ENCODE peak calls at places on chromosomes 13 and 19, in seven cellular contexts. B is GM12878, E is K562, L is HCT116, M is SK-N-SH, P is H1, T is HepG2. S is an unnamed sample.

GRCh38 chr13:49859568-49859967 is 67.1 kb upstream of the KPNA3 start:
- DNase-seq in B (no peak), E (no peak), L (peak; percentile 60), M (no peak), P (no peak), T (peak; percentile 72), S (peak; percentile 32)

GRCh38 chr13:94481966-94482365 is 2.5 kb upstream of the DCT start:
- DNase-seq in B (no peak), E (no peak), L (no peak), M (no peak), P (no peak), T (peak; percentile 10), S (no peak)

GRCh38 chr19:13189600-13189999 is 39.4 kb downstream of the IER2 start:
- DNase-seq in B (no peak), E (no peak), L (no peak), M (no peak), P (no peak), T (peak; percentile 40), S (no peak)

GRCh38 chr13:93361703-93362102 is 135.1 kb downstream of the GPC6 start:
- DNase-seq in B (no peak), E (peak; percentile 26), L (no peak), M (no peak), P (no peak), T (peak; percentile 73), S (no peak)

GRCh38 chr13:49220035-49220855 is at the start of gene MLNR:
- DNase-seq in B (no peak), E (peak; percentile 42), L (no peak), M (peak; percentile 86), P (peak; percentile 81), T (peak; percentile 39), S (peak; percentile 68)

GRCh38 chr13:30844548-30845296 is 61.3 kb upstream of the MEDAG start:
- DNase-seq in B (no peak), E (no peak), L (no peak), M (no peak), P (no peak), T (no peak), S (no peak)

GRCh38 chr13:74978596-74978995 is 503.4 kb downstream of the TBC1D4 start:
- DNase-seq in B (no peak), E (no peak), L (no peak), M (no peak), P (no peak), T (no peak), S (no peak)

GRCh38 chr19:21947775-21948174 is 63.0 kb downstream of the ZNF208 start:
- DNase-seq in B (no peak), E (peak; percentile 8), L (peak; percentile 4), M (peak; percentile 2), P (peak; percentile 41), T (no peak), S (no peak)

GRCh38 chr19:50835103-50835784 is 1.9 kb upstream of the KLK15 start:
- DNase-seq in B (no peak), E (no peak), L (no peak), M (peak; percentile 54), P (no peak), T (no peak), S (no peak)

GRCh38 chr13:63517376-63517775 is 2101.7 kb upstream of the PCDH20 start:
- DNase-seq in B (no peak), E (no peak), L (no peak), M (no peak), P (no peak), T (no peak), S (no peak)

GRCh38 chr19:681029-681626 is 4.9 kb downstream of the FSTL3 start:
- DNase-seq in B (no peak), E (peak; percentile 93), L (no peak), M (peak; percentile 97), P (no peak), T (no peak), S (no peak)

GRCh38 chr19:524062-524674 is 7.4 kb upstream of the CDC34 start:
- DNase-seq in B (no peak), E (no peak), L (no peak), M (peak; percentile 75), P (no peak), T (peak; percentile 80), S (no peak)

GRCh38 chr19:4454952-4455738 is 2.4 kb downstream of the UBXN6 start:
- DNase-seq in B (no peak), E (peak; percentile 74), L (no peak), M (no peak), P (no peak), T (no peak), S (no peak)

GRCh38 chr13:97266328-97266727 is 44.2 kb downstream of the MBNL2 start:
- DNase-seq in B (no peak), E (no peak), L (no peak), M (no peak), P (no peak), T (no peak), S (no peak)

DNA sequence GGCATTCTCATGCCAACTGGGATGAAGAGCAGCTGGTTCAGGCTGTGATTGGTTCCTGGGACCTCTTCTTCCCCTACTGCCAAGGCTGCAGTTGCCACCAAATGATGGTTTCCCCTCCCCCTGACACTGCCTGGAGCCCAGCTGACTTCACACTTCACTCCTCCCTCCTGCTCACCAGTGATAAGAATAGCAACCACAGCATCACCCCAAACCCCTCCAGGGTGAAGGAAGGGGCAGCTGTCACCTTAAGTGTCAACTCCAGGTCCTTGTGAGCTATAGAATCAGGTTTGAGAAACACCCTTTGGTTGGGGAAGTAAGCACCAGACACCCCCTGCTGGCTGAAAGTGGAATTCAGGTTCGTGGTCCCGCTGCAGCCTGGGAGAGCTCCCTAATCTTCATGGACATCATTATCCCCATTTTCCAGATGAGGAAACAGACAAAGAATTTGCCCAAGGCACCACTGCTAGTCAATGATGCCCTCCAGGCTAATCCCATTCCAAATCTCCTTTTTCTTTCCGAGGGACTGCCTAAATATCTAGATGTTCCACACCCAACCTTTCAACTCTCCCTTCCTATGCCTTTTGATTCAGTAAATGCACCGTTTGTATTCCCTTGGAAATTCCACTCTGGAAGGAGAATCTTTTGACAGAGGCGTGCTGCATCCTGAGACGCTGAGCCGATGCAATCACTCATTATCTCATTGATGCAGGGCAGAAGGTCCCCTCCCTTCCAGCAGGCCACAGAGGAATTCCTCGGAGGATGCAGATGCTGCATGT is 50.5 kb upstream of the UQCRFS1 start:
- DNase-seq in B (no peak), E (peak; percentile 58), L (no peak), M (peak; percentile 65), P (peak; percentile 91), T (peak; percentile 11), S (peak; percentile 54)
- TF ChIP-seq JUND in B (no peak), E (no peak), L (no peak), M (no peak), P (no peak), T (no peak), S (no peak)

GRCh38 chr13:72782717-72783116 is 784 bp downstream of the PIBF1 start:
- DNase-seq in B (no peak), E (peak; percentile 5), L (no peak), M (peak; percentile 1), P (no peak), T (no peak), S (no peak)
- TF ChIP-seq JUND in B (no peak), E (no peak), L (no peak), M (no peak), P (no peak), T (no peak), S (no peak)

DNA sequence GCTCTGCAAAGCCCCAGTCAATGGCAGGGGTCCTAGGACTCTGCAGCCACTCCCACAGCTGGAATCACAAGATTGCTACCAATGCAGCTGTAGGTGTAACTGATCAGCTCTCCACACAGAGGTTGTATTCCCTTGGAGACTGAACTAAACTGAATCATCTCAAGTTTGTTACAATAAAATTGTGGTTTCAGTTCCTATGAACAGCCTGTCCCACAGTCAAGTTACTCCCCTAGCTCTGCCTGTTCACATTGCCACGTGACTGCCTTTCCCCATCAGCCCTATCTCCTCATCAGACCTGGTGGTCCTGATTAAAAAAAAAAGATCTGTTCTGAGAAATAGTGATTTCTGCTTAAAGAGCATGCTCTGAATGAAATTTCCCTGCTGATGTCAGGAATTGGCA is 287.9 kb upstream of the NBEA start:
- DNase-seq in B (no peak), E (no peak), L (no peak), M (no peak), P (no peak), T (no peak), S (no peak)
- TF ChIP-seq JUND in B (no peak), E (no peak), L (no peak), M (no peak), P (no peak), T (no peak), S (no peak)

GRCh38 chr13:26502826-26503225 is 54.7 kb upstream of the WASF3 start:
- DNase-seq in B (no peak), E (no peak), L (no peak), M (no peak), P (no peak), T (no peak), S (no peak)

GRCh38 chr13:26498524-26499208 is 58.8 kb upstream of the WASF3 start:
- DNase-seq in B (no peak), E (no peak), L (no peak), M (no peak), P (no peak), T (no peak), S (no peak)

GRCh38 chr13:26499209-26499601 is 58.3 kb upstream of the WASF3 start:
- DNase-seq in B (no peak), E (no peak), L (no peak), M (no peak), P (no peak), T (no peak), S (peak; percentile 23)

GRCh38 chr13:26497991-26498423 is 59.5 kb upstream of the WASF3 start:
- DNase-seq in B (no peak), E (no peak), L (no peak), M (no peak), P (no peak), T (no peak), S (no peak)

DNA sequence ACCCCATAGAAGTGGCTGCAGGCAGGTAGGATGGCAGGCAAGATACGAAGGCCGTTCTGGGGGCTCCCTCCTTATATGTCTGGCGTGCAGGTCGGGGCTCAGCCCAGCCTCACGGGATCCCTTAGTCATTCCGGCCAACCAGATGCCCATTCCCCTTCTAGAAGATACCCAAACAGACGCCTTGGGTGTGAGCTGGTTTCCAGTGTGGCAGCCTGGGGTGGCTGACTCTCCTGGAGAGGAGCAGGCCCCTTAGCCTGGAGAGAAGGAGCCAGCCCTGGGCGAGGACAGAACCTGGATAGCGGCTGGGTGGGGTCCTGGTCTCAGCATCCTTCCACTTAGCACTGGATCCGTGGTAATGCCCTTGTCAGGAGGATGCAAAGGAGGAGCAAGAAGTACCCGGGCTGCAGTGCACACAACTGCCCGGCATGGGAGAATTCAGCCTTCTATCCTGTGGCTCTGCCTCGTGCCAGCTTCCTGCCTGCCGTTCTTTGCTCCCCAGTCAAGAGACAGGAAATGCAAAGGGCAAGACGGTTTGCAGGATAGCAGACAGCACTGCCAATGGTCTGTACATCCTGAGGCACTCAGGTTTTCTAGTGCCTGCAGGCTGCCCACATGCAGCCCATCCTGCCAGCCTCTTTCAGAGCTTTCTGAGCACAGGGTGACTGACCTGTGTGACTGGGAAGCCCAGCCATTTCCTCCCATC is 56.7 kb upstream of the WASF3 start:
- DNase-seq in B (no peak), E (no peak), L (no peak), M (no peak), P (no peak), T (no peak), S (no peak)
- TF ChIP-seq JUND in B (no peak), E (no peak), L (no peak), M (no peak), P (no peak), T (no peak), S (no peak)

GRCh38 chr19:48271531-48272151 is 1.8 kb downstream of the ZNF114 start:
- DNase-seq in B (no peak), E (no peak), L (no peak), M (peak; percentile 81), P (peak; percentile 82), T (peak; percentile 67), S (peak; percentile 3)
- TF ChIP-seq JUND in B (no peak), E (no peak), L (no peak), M (no peak), P (no peak), T (no peak), S (no peak)

GRCh38 chr13:101473458-101473857 is 21.0 kb downstream of the ITGBL1 start:
- DNase-seq in B (no peak), E (no peak), L (no peak), M (no peak), P (no peak), T (no peak), S (no peak)
- TF ChIP-seq JUND in B (no peak), E (no peak), L (no peak), M (no peak), P (no peak), T (no peak), S (no peak)

S was measured in T47D.